ENCODE peak calls at places on chromosomes 16 and 17, in eight cellular contexts. F is NCI-H2029; C is stimulated activated CD4-positive, alpha-beta T cell treated with anti-CD3 and anti-CD28 coated beads, Interleukin-4, amount 100 ng/mL, for 24 hours; L is substantia nigra; H is neural crest cell; E is cerebellum; I is NCI-H510A treated with DMSO at 0.1 percent for 48 hours; J is T-helper 1 cell. X is an unnamed sample.

GRCh38 chr16:66486199-66486772 is 59.2 kb downstream of the BEAN1 start:
- DNase-seq in F (no peak), C (no peak), L (no peak), H (no peak), E (no peak), I (no peak), J (no peak), X (no peak)

GRCh38 chr16:27685802-27686201 is 135.9 kb downstream of the KATNIP start:
- DNase-seq in F (no peak), C (no peak), L (no peak), H (no peak), E (no peak), I (no peak), J (no peak), X (no peak)

GRCh38 chr16:67157892-67158635 is 1.6 kb downstream of the TRADD start:
- DNase-seq in F (no peak), C (no peak), L (no peak), H (no peak), E (no peak), I (no peak), J (peak), X (no peak)

GRCh38 chr16:28182183-28182582 is 29.6 kb downstream of the XPO6 start:
- DNase-seq in F (no peak), C (peak), L (no peak), H (no peak), E (no peak), I (no peak), J (peak), X (no peak)

GRCh38 chr16:11613381-11614303 is 26.9 kb upstream of the LITAF start:
- DNase-seq in F (no peak), C (no peak), L (peak), H (no peak), E (no peak), I (no peak), J (peak), X (peak)

GRCh38 chr16:50812876-50813466 is 71.1 kb downstream of the CYLD start:
- DNase-seq in F (no peak), C (no peak), L (no peak), H (no peak), E (no peak), I (no peak), J (no peak), X (no peak)

GRCh38 chr16:64196444-64196843 is 925.4 kb downstream of the CDH11 start:
- DNase-seq in F (no peak), C (no peak), L (no peak), H (no peak), E (no peak), I (no peak), J (no peak), X (no peak)

GRCh38 chr16:71501562-71501961 is 12.4 kb upstream of the ZNF19 start:
- DNase-seq in F (no peak), C (no peak), L (no peak), H (no peak), E (no peak), I (no peak), J (no peak), X (no peak)

GRCh38 chr16:88026964-88027938 is 76.0 kb downstream of the BANP start:
- DNase-seq in F (no peak), C (no peak), L (no peak), H (no peak), E (no peak), I (no peak), J (no peak), X (no peak)

GRCh38 chr17:80195671-80196529 is 24.2 kb downstream of the SGSH start:
- DNase-seq in F (no peak), C (peak), L (no peak), H (no peak), E (no peak), I (no peak), J (peak), X (no peak)

GRCh38 chr17:39996789-39997188 is 16.2 kb downstream of the PSMD3 start:
- DNase-seq in F (no peak), C (no peak), L (no peak), H (no peak), E (no peak), I (no peak), J (no peak), X (no peak)

GRCh38 chr17:81365601-81366585 is 29.4 kb upstream of the BAHCC1 start:
- DNase-seq in F (peak), C (no peak), L (no peak), H (no peak), E (no peak), I (peak), J (peak), X (no peak)

GRCh38 chr16:1564325-1564724 is 30.9 kb downstream of the TMEM204 start:
- DNase-seq in F (no peak), C (no peak), L (no peak), H (no peak), E (no peak), I (no peak), J (no peak), X (no peak)

GRCh38 chr16:12257926-12258561 is 281.5 kb downstream of the SNX29 start:
- DNase-seq in F (peak), C (no peak), L (no peak), H (no peak), E (no peak), I (peak), J (no peak), X (no peak)

GRCh38 chr17:185445-186138 is 4.1 kb upstream of the DOC2B start:
- DNase-seq in F (no peak), C (peak), L (no peak), H (no peak), E (no peak), I (no peak), J (peak), X (no peak)

GRCh38 chr17:18319604-18320256 is 4.6 kb downstream of the SMCR8 start:
- DNase-seq in F (no peak), C (no peak), L (peak), H (peak), E (peak), I (peak), J (no peak), X (peak)

GRCh38 chr17:36592711-36593321 is 1.1 kb downstream of the DHRS11 start:
- DNase-seq in F (no peak), C (no peak), L (no peak), H (no peak), E (no peak), I (no peak), J (no peak), X (no peak)

GRCh38 chr17:77441130-77441920 is 300.6 kb downstream of the SEC14L1 start:
- DNase-seq in F (no peak), C (peak), L (no peak), H (no peak), E (no peak), I (peak), J (peak), X (no peak)

GRCh38 chr16:80540516-80541305 is at the start of gene DYNLRB2:
- DNase-seq in F (peak), C (peak), L (peak), H (peak), E (peak), I (peak), J (peak), X (peak)

GRCh38 chr17:18033442-18034099 is 5.4 kb downstream of the ATPAF2 start:
- DNase-seq in F (peak), C (peak), L (peak), H (peak), E (peak), I (peak), J (peak), X (peak)

X was measured in globus pallidus.